ENCODE peak calls at places on chromosome 1, in eight cellular contexts. B is cerebellar cortex; U is stimulated activated CD4-positive, alpha-beta T cell treated with anti-CD3 and anti-CD28 coated beads, Interleukin-12 subunit alpha, Interleukin-12 subunit beta, amount 100 ng/mL, for 48 hours; D is activated naive CD4-positive, alpha-beta T cell; K is foreskin melanocyte; P is NCI-H226; A is cerebellum; C is T-helper 1 cell. T is an unnamed sample.

GRCh38 chr1:229579101-229579651 is 20.7 kb upstream of the ABCB10 start:
- DNase-seq in B (peak; percentile 62), U (no peak), D (no peak), K (peak; percentile 83), P (no peak), A (peak; percentile 58), C (no peak), T (no peak)

GRCh38 chr1:221032616-221033342 is 153.5 kb downstream of the HLX start:
- DNase-seq in B (no peak), U (no peak), D (no peak), K (no peak), P (peak; percentile 17), A (no peak), C (no peak), T (no peak)

GRCh38 chr1:115076384-115076906 is 12.9 kb downstream of the TSPAN2 start:
- DNase-seq in B (no peak), U (no peak), D (no peak), K (no peak), P (no peak), A (no peak), C (no peak), T (no peak)

GRCh38 chr1:160342520-160342919 is 530 bp downstream of the COPA start:
- DNase-seq in B (no peak), U (no peak), D (no peak), K (no peak), P (no peak), A (no peak), C (no peak), T (no peak)

GRCh38 chr1:93613895-93614294 is 67.7 kb downstream of the BCAR3 start:
- DNase-seq in B (peak; percentile 16), U (no peak), D (no peak), K (no peak), P (no peak), A (peak; percentile 19), C (no peak), T (no peak)

GRCh38 chr1:59142663-59143487 is 154.0 kb upstream of the FGGY start:
- DNase-seq in B (no peak), U (no peak), D (no peak), K (no peak), P (peak; percentile 99), A (no peak), C (no peak), T (no peak)

GRCh38 chr1:152013664-152014237 is 20.1 kb upstream of the S100A10 start:
- DNase-seq in B (peak; percentile 35), U (peak; percentile 35), D (no peak), K (no peak), P (peak; percentile 20), A (no peak), C (no peak), T (peak; percentile 72)

GRCh38 chr1:153483776-153484175 is 23.3 kb upstream of the S100A7 start:
- DNase-seq in B (no peak), U (no peak), D (no peak), K (no peak), P (no peak), A (no peak), C (no peak), T (peak; percentile 64)

GRCh38 chr1:78491311-78492071 is 717 bp downstream of the PTGFR start:
- DNase-seq in B (no peak), U (no peak), D (no peak), K (no peak), P (peak; percentile 42), A (no peak), C (no peak), T (peak; percentile 65)

GRCh38 chr1:59667020-59667419 is 147.7 kb upstream of the HOOK1 start:
- DNase-seq in B (no peak), U (no peak), D (no peak), K (no peak), P (no peak), A (no peak), C (no peak), T (no peak)

GRCh38 chr1:178908358-178908757 is 37.5 kb upstream of the ANGPTL1 start:
- DNase-seq in B (no peak), U (no peak), D (no peak), K (no peak), P (no peak), A (no peak), C (no peak), T (no peak)

T was measured in H1.